ENCODE peak calls at places on chromosomes 4 and X, in four cellular contexts. Q is Karpas-422; D is GM23248; P is CD4-positive, CD25-positive, alpha-beta regulatory T cell. B is an unnamed sample.

GRCh38 chr4:84324850-84325249 is 174.2 kb downstream of the NKX6-1 start:
- DNase-seq in D (no peak), P (no peak), Q (no peak), B (no peak)

GRCh38 chr4:169115897-169116254 is 105.8 kb upstream of the CBR4 start:
- DNase-seq in D (peak), P (no peak), Q (no peak), B (no peak)

GRCh38 chrX:152897216-152898144 is at the start of gene ZNF185:
- DNase-seq in Q (no peak), D (peak), P (no peak), B (no peak)

GRCh38 chr4:151541438-151542071 is 132.6 kb downstream of the FHIP1A start:
- DNase-seq in P (no peak), D (peak), Q (no peak), B (no peak)

GRCh38 chr4:20418865-20419451 is 167.3 kb downstream of the SLIT2 start:
- DNase-seq in P (no peak), D (peak), Q (peak), B (no peak)

GRCh38 chrX:15475021-15475420 is 18.1 kb downstream of the PIR start:
- DNase-seq in D (peak), Q (no peak), P (no peak), B (no peak)

GRCh38 chr4:179196511-179196910 is 1754.3 kb upstream of the AGA start:
- DNase-seq in D (no peak), P (no peak), Q (no peak), B (no peak)

GRCh38 chr4:17468638-17469221 is 43.2 kb downstream of the QDPR start:
- DNase-seq in D (peak), P (no peak), Q (no peak), B (no peak)

GRCh38 chr4:7719354-7720174 is 220.1 kb downstream of the AFAP1 start:
- DNase-seq in Q (peak), P (no peak), D (peak), B (peak)

GRCh38 chrX:150084474-150085229 is 146.4 kb upstream of the EOLA2 start:
- DNase-seq in Q (no peak), D (peak), P (no peak), B (no peak)

GRCh38 chr4:188714907-188715306 is 575.7 kb downstream of the TRIML1 start:
- DNase-seq in Q (no peak), P (no peak), D (peak), B (no peak)

GRCh38 chr4:16018841-16019240 is 55.9 kb upstream of the FGFBP2 start:
- DNase-seq in D (no peak), Q (no peak), P (no peak), B (no peak)

GRCh38 chr4:142347241-142347640 is 498.9 kb downstream of the INPP4B start:
- DNase-seq in Q (no peak), D (peak), P (no peak), B (no peak)

GRCh38 chrX:72245461-72246089 is 6.7 kb upstream of the ERCC6L start:
- DNase-seq in Q (peak), D (peak), P (peak), B (no peak)

GRCh38 chr4:8269535-8270417 is at the start of gene HTRA3:
- DNase-seq in P (no peak), Q (no peak), D (peak), B (no peak)

GRCh38 chrX:56726609-56727008 is 2.4 kb upstream of the NBDY start:
- DNase-seq in P (peak), D (peak), Q (peak), B (no peak)

GRCh38 chrX:107450823-107451509 is 1.5 kb downstream of the FRMPD3 start:
- DNase-seq in D (peak), Q (peak), P (no peak), B (no peak)

GRCh38 chr4:24871176-24871575 is 41.7 kb downstream of the CCDC149 start:
- DNase-seq in P (no peak), D (no peak), Q (no peak), B (no peak)

GRCh38 chr4:25567253-25567652 is 88.4 kb upstream of the SLC34A2 start:
- DNase-seq in P (no peak), D (no peak), Q (peak), B (no peak)

GRCh38 chr4:73723945-73724344 is 16.4 kb upstream of the CXCL8 start:
- DNase-seq in P (no peak), Q (no peak), D (no peak), B (no peak)

GRCh38 chrX:150575415-150575814 is 7.0 kb downstream of the MTM1 start:
- DNase-seq in D (peak), P (peak), Q (no peak), B (peak)

GRCh38 chr4:122898370-122899150 is 23.8 kb downstream of the NUDT6 start:
- DNase-seq in Q (no peak), D (peak), P (no peak), B (no peak)

GRCh38 chr4:152348670-152349069 is 187.2 kb downstream of the FBXW7 start:
- DNase-seq in P (no peak), Q (no peak), D (peak), B (no peak)

GRCh38 chrX:39739585-39739984 is 358.2 kb downstream of the BCOR start:
- DNase-seq in Q (no peak), P (no peak), D (no peak), B (no peak)

GRCh38 chrX:41022579-41022978 is 62.7 kb upstream of the USP9X start:
- DNase-seq in D (peak), Q (no peak), P (no peak), B (no peak)

GRCh38 chr4:118992149-118992548 is 103.5 kb downstream of the SYNPO2 start:
- DNase-seq in P (no peak), Q (no peak), D (no peak), B (no peak)

GRCh38 chr4:56907009-56907408 is 691 bp upstream of the REST start:
- DNase-seq in Q (no peak), D (no peak), P (peak), B (no peak)

GRCh38 chr4:2472187-2472586 is 3.3 kb downstream of the RNF4 start:
- DNase-seq in D (peak), P (no peak), Q (no peak), B (no peak)

GRCh38 chrX:39577976-39578962 is 519.5 kb downstream of the BCOR start:
- DNase-seq in P (peak), Q (peak), D (peak), B (no peak)

GRCh38 chrX:75522565-75523411 is at the start of gene ZDHHC15:
- DNase-seq in D (peak), P (peak), Q (no peak), B (peak)

DNA sequence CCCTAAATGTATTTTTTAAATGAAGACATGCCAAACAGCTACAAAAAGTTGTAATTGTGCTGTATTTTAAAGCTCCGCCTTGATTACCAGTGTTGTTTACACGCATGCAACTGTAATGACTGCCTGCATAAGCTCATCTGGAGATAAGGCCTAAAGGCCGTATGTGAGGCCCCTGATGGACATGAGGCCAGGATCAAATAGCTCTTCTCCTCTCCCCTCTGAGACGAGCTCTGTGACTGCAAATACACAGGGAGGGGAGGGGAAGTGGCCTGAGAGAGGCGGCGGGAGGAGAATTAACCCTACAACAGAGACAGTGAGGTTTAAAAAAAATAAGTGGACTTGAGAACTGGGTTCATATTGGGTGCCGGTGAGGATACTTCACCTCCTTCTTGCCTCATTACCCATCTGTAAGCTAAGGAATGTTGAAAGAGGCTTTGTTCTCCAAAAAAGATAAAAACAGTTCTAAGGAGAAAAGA is 95.4 kb downstream of the SOWAHB start:
- DNase-seq in D (peak), Q (no peak), P (no peak), B (no peak)
- H3K27ac ChIP-seq in D (peak), Q (no peak), P (no peak), B (no peak)

DNA sequence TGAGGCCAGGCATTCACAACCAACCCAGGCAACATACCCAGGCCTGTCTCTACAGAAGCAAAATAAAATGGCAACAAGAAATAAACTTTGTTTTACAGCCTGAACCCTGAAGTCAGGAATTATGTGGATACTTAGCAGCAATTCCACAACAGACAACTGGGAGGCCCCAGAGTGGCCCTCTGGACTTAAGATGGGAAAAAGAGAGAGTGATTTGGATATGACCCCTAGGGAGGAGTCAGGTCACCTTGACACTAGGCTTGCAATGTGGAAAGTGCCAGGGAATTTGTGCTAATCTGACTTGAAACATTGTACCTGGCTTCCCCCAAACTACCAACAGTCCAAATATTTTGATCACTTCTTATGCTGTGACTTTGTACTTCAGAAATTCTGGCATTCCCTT is 193.1 kb downstream of the PARM1 start:
- DNase-seq in Q (no peak), P (no peak), D (no peak), B (no peak)
- H3K27ac ChIP-seq in Q (no peak), P (no peak), D (no peak), B (no peak)

DNA sequence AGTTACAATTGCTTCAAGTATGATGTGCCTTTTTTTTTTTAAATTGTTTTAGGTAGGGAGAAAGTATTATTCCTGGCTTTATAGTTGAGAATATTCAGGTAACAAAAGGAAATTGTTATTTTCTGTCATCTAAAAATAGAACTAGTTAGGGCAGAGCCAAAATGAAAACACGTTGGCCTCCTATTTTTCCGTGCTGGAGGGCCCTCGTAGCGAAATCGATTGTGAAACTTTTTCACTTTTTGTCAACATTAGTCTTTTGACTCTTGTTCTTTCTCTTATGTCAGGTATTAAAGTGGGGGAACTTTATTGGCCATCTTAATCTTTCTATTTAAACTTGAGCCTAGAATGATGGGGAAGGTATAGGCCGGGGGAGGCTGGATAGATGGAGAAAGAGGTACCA is 104.9 kb downstream of the ARHGAP10 start:
- DNase-seq in D (no peak), Q (no peak), P (no peak), B (no peak)
- H3K27ac ChIP-seq in D (no peak), Q (no peak), P (no peak), B (no peak)

DNA sequence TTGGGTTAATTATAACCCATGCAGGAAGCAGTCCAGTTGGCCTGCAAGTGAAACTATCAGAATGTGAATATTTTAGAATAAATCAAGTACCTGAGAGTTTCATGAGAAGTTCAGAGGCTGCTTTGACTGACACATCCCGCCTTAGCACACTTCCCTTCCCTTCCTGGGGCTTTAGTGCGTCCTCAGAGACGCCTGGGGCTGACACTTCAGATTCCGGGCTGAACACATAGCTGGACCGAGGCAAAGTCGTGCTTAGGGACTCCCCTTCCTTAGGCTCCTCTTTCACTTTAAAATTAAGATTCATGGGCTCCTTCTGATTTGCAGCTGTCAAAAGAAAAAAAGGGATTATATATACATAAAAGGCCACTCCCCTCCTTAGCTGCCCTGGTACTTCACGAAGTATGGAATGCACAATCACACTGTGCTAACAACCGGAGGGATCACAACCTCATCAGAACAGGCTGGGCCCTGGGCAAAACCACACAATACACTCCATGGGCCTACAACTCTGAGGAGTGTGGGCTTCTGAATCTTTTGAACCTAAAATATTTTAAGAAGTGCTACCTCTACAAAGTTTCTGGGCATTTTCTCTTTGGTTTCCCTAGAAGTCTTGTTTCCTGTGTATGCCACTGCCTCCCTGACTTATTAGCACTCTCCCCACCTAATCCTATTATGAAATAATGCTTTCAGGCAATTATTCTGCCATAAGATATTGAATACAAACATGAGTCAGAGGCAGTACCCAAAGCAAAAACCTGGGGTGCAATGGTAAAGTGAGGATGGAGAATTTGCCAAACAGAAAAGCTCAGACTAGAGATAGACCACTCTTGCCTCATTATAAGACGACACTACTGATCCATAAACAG is 68.2 kb downstream of the ZNF827 start:
- DNase-seq in Q (no peak), D (peak), P (no peak), B (no peak)
- H3K27ac ChIP-seq in Q (no peak), D (no peak), P (no peak), B (no peak)

GRCh38 chr4:46992338-46992737 is 1.0 kb downstream of the GABRA4 start:
- DNase-seq in D (no peak), P (no peak), Q (no peak), B (no peak)
- H3K27ac ChIP-seq in D (no peak), P (no peak), Q (no peak), B (no peak)

DNA sequence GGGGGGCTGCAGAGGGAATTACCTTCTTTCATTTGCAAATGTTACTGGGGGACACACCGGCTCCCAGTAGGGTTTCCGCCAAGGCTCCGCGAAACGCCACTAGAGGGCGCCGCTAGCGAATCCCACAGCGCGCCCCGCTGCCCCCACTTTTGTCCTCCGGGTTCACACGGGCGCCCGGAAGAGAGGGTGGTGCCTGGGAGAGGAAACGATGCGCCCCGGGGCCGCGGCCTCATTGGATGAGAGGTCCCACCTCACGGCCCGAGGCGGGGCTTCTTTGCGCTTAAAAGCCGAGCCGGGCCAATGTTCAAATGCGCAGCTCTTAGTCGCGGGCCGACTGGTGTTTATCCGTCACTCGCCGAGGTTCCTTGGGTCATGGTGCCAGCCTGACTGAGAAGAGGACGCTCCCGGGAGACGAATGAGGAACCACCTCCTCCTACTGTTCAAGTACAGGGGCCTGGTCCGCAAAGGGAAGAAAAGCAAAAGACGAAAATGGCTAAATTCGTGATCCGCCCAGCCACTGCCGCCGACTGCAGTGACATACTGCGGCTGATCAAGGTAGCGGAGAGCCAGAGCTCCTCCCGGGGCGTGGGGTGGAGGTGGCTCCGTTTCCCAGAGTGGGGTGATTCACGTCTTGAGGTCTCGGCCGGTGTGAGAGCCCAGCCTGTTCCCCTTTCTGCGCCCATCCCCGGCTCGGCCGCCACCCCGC is at the start of gene SAT1:
- DNase-seq in P (peak), D (peak), Q (peak), B (peak)
- H3K27ac ChIP-seq in P (peak), D (peak), Q (peak), B (peak)

GRCh38 chr4:158540125-158540907 is 18.6 kb downstream of the RXFP1 start:
- DNase-seq in D (peak), P (no peak), Q (no peak), B (no peak)
- H3K27ac ChIP-seq in D (no peak), P (no peak), Q (no peak), B (no peak)

GRCh38 chr4:74962584-74962983 is 29.7 kb downstream of the PARM1 start:
- DNase-seq in D (no peak), Q (no peak), P (no peak), B (no peak)
- H3K27ac ChIP-seq in D (no peak), Q (no peak), P (no peak), B (no peak)